ENCODE peak calls at places on chromosomes 6 and 20, in ten cellular contexts. One of them, this sample, is unnamed.

GRCh38 chr6:113299526-113299925 is 557.6 kb upstream of the MARCKS start:
- DNase-seq in ovary: no peak
- DNase-seq in heart left ventricle: no peak
- DNase-seq in IMR-90: peak; percentile 41
- DNase-seq in H1: no peak
- DNase-seq in prostate gland: no peak
- DNase-seq in breast epithelium: no peak
- DNase-seq in uterus: no peak
- DNase-seq in transverse colon: no peak
- DNase-seq in spleen: no peak
- DNase-seq in this sample: no peak

GRCh38 chr6:51028271-51028670 is 209.6 kb downstream of the TFAP2B start:
- DNase-seq in ovary: no peak
- DNase-seq in heart left ventricle: no peak
- DNase-seq in IMR-90: no peak
- DNase-seq in H1: no peak
- DNase-seq in prostate gland: no peak
- DNase-seq in breast epithelium: no peak
- DNase-seq in uterus: no peak
- DNase-seq in transverse colon: no peak
- DNase-seq in spleen: no peak
- DNase-seq in this sample: no peak

GRCh38 chr20:54168961-54169862 is 4.6 kb downstream of the CYP24A1 start:
- DNase-seq in ovary: no peak
- DNase-seq in heart left ventricle: no peak
- DNase-seq in IMR-90: no peak
- DNase-seq in H1: no peak
- DNase-seq in prostate gland: no peak
- DNase-seq in breast epithelium: no peak
- DNase-seq in uterus: no peak
- DNase-seq in transverse colon: no peak
- DNase-seq in spleen: no peak
- DNase-seq in this sample: no peak

GRCh38 chr20:22797103-22797502 is 212.7 kb upstream of the FOXA2 start:
- DNase-seq in ovary: no peak
- DNase-seq in heart left ventricle: no peak
- DNase-seq in IMR-90: peak; percentile 3
- DNase-seq in H1: no peak
- DNase-seq in prostate gland: no peak
- DNase-seq in breast epithelium: no peak
- DNase-seq in uterus: no peak
- DNase-seq in transverse colon: no peak
- DNase-seq in spleen: no peak
- DNase-seq in this sample: no peak

GRCh38 chr6:32096087-32096393 is 13.1 kb downstream of the TNXB start:
- DNase-seq in ovary: no peak
- DNase-seq in heart left ventricle: no peak
- DNase-seq in IMR-90: no peak
- DNase-seq in H1: no peak
- DNase-seq in prostate gland: no peak
- DNase-seq in breast epithelium: no peak
- DNase-seq in uterus: no peak
- DNase-seq in transverse colon: no peak
- DNase-seq in spleen: no peak
- DNase-seq in this sample: no peak

GRCh38 chr6:15351631-15352030 is 105.8 kb downstream of the JARID2 start:
- DNase-seq in ovary: peak; percentile 59
- DNase-seq in heart left ventricle: peak; percentile 34
- DNase-seq in IMR-90: peak; percentile 91
- DNase-seq in H1: no peak
- DNase-seq in prostate gland: no peak
- DNase-seq in breast epithelium: no peak
- DNase-seq in uterus: peak; percentile 47
- DNase-seq in transverse colon: no peak
- DNase-seq in spleen: no peak
- DNase-seq in this sample: no peak

GRCh38 chr6:114343782-114344144 is 940 bp upstream of the HS3ST5 start:
- DNase-seq in ovary: no peak
- DNase-seq in heart left ventricle: no peak
- DNase-seq in IMR-90: no peak
- DNase-seq in H1: no peak
- DNase-seq in prostate gland: no peak
- DNase-seq in breast epithelium: no peak
- DNase-seq in uterus: no peak
- DNase-seq in transverse colon: no peak
- DNase-seq in spleen: no peak
- DNase-seq in this sample: no peak

GRCh38 chr6:81969011-81969410 is 216.5 kb upstream of the TENT5A start:
- DNase-seq in ovary: no peak
- DNase-seq in heart left ventricle: no peak
- DNase-seq in IMR-90: no peak
- DNase-seq in H1: no peak
- DNase-seq in prostate gland: no peak
- DNase-seq in breast epithelium: no peak
- DNase-seq in uterus: no peak
- DNase-seq in transverse colon: no peak
- DNase-seq in spleen: no peak
- DNase-seq in this sample: no peak

GRCh38 chr20:15179426-15180190 is 842.2 kb upstream of the FLRT3 start:
- DNase-seq in ovary: no peak
- DNase-seq in heart left ventricle: no peak
- DNase-seq in IMR-90: no peak
- DNase-seq in H1: no peak
- DNase-seq in prostate gland: no peak
- DNase-seq in breast epithelium: no peak
- DNase-seq in uterus: no peak
- DNase-seq in transverse colon: peak; percentile 11
- DNase-seq in spleen: no peak
- DNase-seq in this sample: no peak

GRCh38 chr6:4522453-4522852 is 253.8 kb upstream of the CDYL start:
- DNase-seq in ovary: no peak
- DNase-seq in heart left ventricle: no peak
- DNase-seq in IMR-90: no peak
- DNase-seq in H1: no peak
- DNase-seq in prostate gland: no peak
- DNase-seq in breast epithelium: no peak
- DNase-seq in uterus: no peak
- DNase-seq in transverse colon: no peak
- DNase-seq in spleen: no peak
- DNase-seq in this sample: no peak

GRCh38 chr20:24587384-24588046 is 118.1 kb downstream of the SYNDIG1 start:
- DNase-seq in ovary: no peak
- DNase-seq in heart left ventricle: no peak
- DNase-seq in IMR-90: no peak
- DNase-seq in H1: no peak
- DNase-seq in prostate gland: no peak
- DNase-seq in breast epithelium: no peak
- DNase-seq in uterus: no peak
- DNase-seq in transverse colon: no peak
- DNase-seq in spleen: no peak
- DNase-seq in this sample: no peak

GRCh38 chr20:15047100-15047499 is 709.7 kb upstream of the FLRT3 start:
- DNase-seq in ovary: no peak
- DNase-seq in heart left ventricle: no peak
- DNase-seq in IMR-90: no peak
- DNase-seq in H1: no peak
- DNase-seq in prostate gland: no peak
- DNase-seq in breast epithelium: no peak
- DNase-seq in uterus: no peak
- DNase-seq in transverse colon: no peak
- DNase-seq in spleen: no peak
- DNase-seq in this sample: no peak

GRCh38 chr20:2991532-2991931 is 51.9 kb upstream of the GNRH2 start:
- DNase-seq in ovary: no peak
- DNase-seq in heart left ventricle: no peak
- DNase-seq in IMR-90: no peak
- DNase-seq in H1: no peak
- DNase-seq in prostate gland: no peak
- DNase-seq in breast epithelium: no peak
- DNase-seq in uterus: no peak
- DNase-seq in transverse colon: no peak
- DNase-seq in spleen: no peak
- DNase-seq in this sample: no peak

GRCh38 chr6:31558631-31559500 is 11.5 kb downstream of the NFKBIL1 start:
- DNase-seq in ovary: no peak
- DNase-seq in heart left ventricle: peak; percentile 61
- DNase-seq in IMR-90: no peak
- DNase-seq in H1: no peak
- DNase-seq in prostate gland: no peak
- DNase-seq in breast epithelium: no peak
- DNase-seq in uterus: peak; percentile 40
- DNase-seq in transverse colon: peak; percentile 42
- DNase-seq in spleen: peak; percentile 88
- DNase-seq in this sample: peak; percentile 64

GRCh38 chr6:111668410-111668809 is 62.7 kb upstream of the TRAF3IP2 start:
- DNase-seq in ovary: no peak
- DNase-seq in heart left ventricle: no peak
- DNase-seq in IMR-90: no peak
- DNase-seq in H1: no peak
- DNase-seq in prostate gland: no peak
- DNase-seq in breast epithelium: no peak
- DNase-seq in uterus: no peak
- DNase-seq in transverse colon: no peak
- DNase-seq in spleen: no peak
- DNase-seq in this sample: no peak

GRCh38 chr6:16136536-16137450 is 7.9 kb downstream of the MYLIP start:
- DNase-seq in ovary: no peak
- DNase-seq in heart left ventricle: no peak
- DNase-seq in IMR-90: peak; percentile 92
- DNase-seq in H1: no peak
- DNase-seq in prostate gland: peak; percentile 13
- DNase-seq in breast epithelium: peak; percentile 33
- DNase-seq in uterus: no peak
- DNase-seq in transverse colon: no peak
- DNase-seq in spleen: no peak
- DNase-seq in this sample: no peak

GRCh38 chr6:108944058-108944457 is 95.8 kb downstream of the ARMC2 start:
- DNase-seq in ovary: no peak
- DNase-seq in heart left ventricle: no peak
- DNase-seq in IMR-90: no peak
- DNase-seq in H1: no peak
- DNase-seq in prostate gland: no peak
- DNase-seq in breast epithelium: no peak
- DNase-seq in uterus: no peak
- DNase-seq in transverse colon: no peak
- DNase-seq in spleen: no peak
- DNase-seq in this sample: no peak

GRCh38 chr6:101085327-101085726 is 204.2 kb upstream of the ASCC3 start:
- DNase-seq in ovary: no peak
- DNase-seq in heart left ventricle: no peak
- DNase-seq in IMR-90: no peak
- DNase-seq in H1: no peak
- DNase-seq in prostate gland: no peak
- DNase-seq in breast epithelium: no peak
- DNase-seq in uterus: no peak
- DNase-seq in transverse colon: no peak
- DNase-seq in spleen: no peak
- DNase-seq in this sample: no peak

GRCh38 chr6:106474476-106474875 is 114.0 kb downstream of the CRYBG1 start:
- DNase-seq in ovary: no peak
- DNase-seq in heart left ventricle: no peak
- DNase-seq in IMR-90: no peak
- DNase-seq in H1: no peak
- DNase-seq in prostate gland: no peak
- DNase-seq in breast epithelium: no peak
- DNase-seq in uterus: no peak
- DNase-seq in transverse colon: no peak
- DNase-seq in spleen: no peak
- DNase-seq in this sample: no peak

GRCh38 chr20:47379433-47380150 is 23.1 kb upstream of the ZMYND8 start:
- DNase-seq in ovary: peak; percentile 40
- DNase-seq in heart left ventricle: no peak
- DNase-seq in IMR-90: peak; percentile 97
- DNase-seq in H1: no peak
- DNase-seq in prostate gland: no peak
- DNase-seq in breast epithelium: no peak
- DNase-seq in uterus: peak; percentile 85
- DNase-seq in transverse colon: no peak
- DNase-seq in spleen: no peak
- DNase-seq in this sample: no peak

GRCh38 chr20:50357783-50358161 is 152.4 kb upstream of the PTPN1 start:
- DNase-seq in ovary: no peak
- DNase-seq in heart left ventricle: no peak
- DNase-seq in IMR-90: no peak
- DNase-seq in H1: no peak
- DNase-seq in prostate gland: no peak
- DNase-seq in breast epithelium: no peak
- DNase-seq in uterus: no peak
- DNase-seq in transverse colon: no peak
- DNase-seq in spleen: peak; percentile 66
- DNase-seq in this sample: no peak
- TF ChIP-seq POLR2A in ovary: no peak
- TF ChIP-seq POLR2A in heart left ventricle: no peak
- TF ChIP-seq POLR2A in IMR-90: no peak
- TF ChIP-seq POLR2A in H1: no peak
- TF ChIP-seq POLR2A in prostate gland: no peak
- TF ChIP-seq POLR2A in breast epithelium: no peak
- TF ChIP-seq POLR2A in uterus: no peak
- TF ChIP-seq POLR2A in transverse colon: no peak
- TF ChIP-seq POLR2A in spleen: no peak
- TF ChIP-seq POLR2A in this sample: no peak

GRCh38 chr6:10725716-10726115 is 2.8 kb downstream of the TMEM14C start:
- DNase-seq in ovary: no peak
- DNase-seq in heart left ventricle: no peak
- DNase-seq in IMR-90: no peak
- DNase-seq in H1: no peak
- DNase-seq in prostate gland: peak; percentile 28
- DNase-seq in breast epithelium: no peak
- DNase-seq in uterus: no peak
- DNase-seq in transverse colon: no peak
- DNase-seq in spleen: no peak
- DNase-seq in this sample: no peak
- H3K36me3 ChIP-seq in ovary: no peaks in the 10 kb centered on the region
- H3K36me3 ChIP-seq in heart left ventricle: peaks cover 51% of the 10 kb centered on the region
- H3K36me3 ChIP-seq in IMR-90: peaks cover 37% of the 10 kb centered on the region
- H3K36me3 ChIP-seq in H1: peaks cover 44% of the 10 kb centered on the region
- H3K36me3 ChIP-seq in prostate gland: peaks cover 9% of the 10 kb centered on the region
- H3K36me3 ChIP-seq in breast epithelium: no peaks in the 10 kb centered on the region
- H3K36me3 ChIP-seq in uterus: no peaks in the 10 kb centered on the region
- H3K36me3 ChIP-seq in transverse colon: no peaks in the 10 kb centered on the region
- H3K36me3 ChIP-seq in spleen: peaks cover 9% of the 10 kb centered on the region
- H3K36me3 ChIP-seq in this sample: peaks cover 22% of the 10 kb centered on the region

GRCh38 chr20:19601133-19601810 is 156.8 kb upstream of the RIN2 start:
- DNase-seq in ovary: no peak
- DNase-seq in heart left ventricle: no peak
- DNase-seq in IMR-90: no peak
- DNase-seq in H1: no peak
- DNase-seq in prostate gland: no peak
- DNase-seq in breast epithelium: no peak
- DNase-seq in uterus: no peak
- DNase-seq in transverse colon: no peak
- DNase-seq in spleen: no peak
- DNase-seq in this sample: no peak
- TF ChIP-seq POLR2A in ovary: no peak
- TF ChIP-seq POLR2A in heart left ventricle: no peak
- TF ChIP-seq POLR2A in IMR-90: no peak
- TF ChIP-seq POLR2A in H1: no peak
- TF ChIP-seq POLR2A in prostate gland: no peak
- TF ChIP-seq POLR2A in breast epithelium: no peak
- TF ChIP-seq POLR2A in uterus: no peak
- TF ChIP-seq POLR2A in transverse colon: no peak
- TF ChIP-seq POLR2A in spleen: no peak
- TF ChIP-seq POLR2A in this sample: no peak

GRCh38 chr20:64096535-64096934 is 10.8 kb downstream of the NPBWR2 start:
- DNase-seq in ovary: no peak
- DNase-seq in heart left ventricle: no peak
- DNase-seq in IMR-90: no peak
- DNase-seq in H1: no peak
- DNase-seq in prostate gland: no peak
- DNase-seq in breast epithelium: no peak
- DNase-seq in uterus: no peak
- DNase-seq in transverse colon: no peak
- DNase-seq in spleen: no peak
- DNase-seq in this sample: no peak
- H3K36me3 ChIP-seq in ovary: no peaks in the 10 kb centered on the region
- H3K36me3 ChIP-seq in heart left ventricle: no peaks in the 10 kb centered on the region
- H3K36me3 ChIP-seq in IMR-90: no peaks in the 10 kb centered on the region
- H3K36me3 ChIP-seq in H1: no peaks in the 10 kb centered on the region
- H3K36me3 ChIP-seq in prostate gland: no peaks in the 10 kb centered on the region
- H3K36me3 ChIP-seq in breast epithelium: no peaks in the 10 kb centered on the region
- H3K36me3 ChIP-seq in uterus: no peaks in the 10 kb centered on the region
- H3K36me3 ChIP-seq in transverse colon: no peaks in the 10 kb centered on the region
- H3K36me3 ChIP-seq in spleen: peaks cover 10% of the 10 kb centered on the region
- H3K36me3 ChIP-seq in this sample: no peaks in the 10 kb centered on the region